ENCODE peak calls at places on chromosome 5, in eight cellular contexts. O, S, M, L, C, G, U and Q are unnamed samples.

GRCh38 chr5:112420111-112420864 is 1.2 kb upstream of the EPB41L4A start:
- DNase-seq in L (peak; percentile 80), G (peak; percentile 83), U (peak; percentile 89), C (peak; percentile 5), M (peak; percentile 86), S (peak; percentile 94), O (no peak), Q (peak; percentile 92)

GRCh38 chr5:37554938-37555337 is 175.8 kb downstream of the WDR70 start:
- DNase-seq in L (no peak), M (peak; percentile 48), O (no peak), S (no peak), U (peak; percentile 71), C (no peak), G (no peak), Q (no peak)

GRCh38 chr5:159195775-159196174 is 13.6 kb downstream of the RNF145 start:
- DNase-seq in S (no peak), O (no peak), G (no peak), L (no peak), U (no peak), M (peak; percentile 37), C (no peak), Q (no peak)

GRCh38 chr5:144712090-144712489 is 541.4 kb downstream of the KCTD16 start:
- DNase-seq in C (no peak), M (no peak), U (no peak), L (no peak), G (no peak), S (no peak), O (no peak), Q (no peak)

GRCh38 chr5:95417971-95418370 is 26.8 kb downstream of the FAM81B start:
- DNase-seq in L (no peak), S (no peak), C (peak; percentile 0), G (no peak), U (no peak), M (no peak), O (no peak), Q (no peak)

GRCh38 chr5:82389347-82389746 is 111.2 kb upstream of the RPS23 start:
- DNase-seq in M (no peak), C (no peak), S (no peak), U (no peak), L (no peak), G (no peak), O (no peak), Q (no peak)

GRCh38 chr5:94461131-94461530 is 157.3 kb downstream of the KIAA0825 start:
- DNase-seq in S (no peak), L (no peak), C (no peak), U (no peak), G (no peak), O (no peak), M (no peak), Q (no peak)

GRCh38 chr5:71475788-71476384 is 20.4 kb downstream of the BDP1 start:
- DNase-seq in S (no peak), L (no peak), U (peak; percentile 71), M (peak; percentile 64), C (peak; percentile 29), G (no peak), O (peak; percentile 16), Q (no peak)

GRCh38 chr5:174425964-174426290 is 298.5 kb upstream of the MSX2 start:
- DNase-seq in L (no peak), U (no peak), G (no peak), O (no peak), C (no peak), M (peak; percentile 91), S (no peak), Q (no peak)

GRCh38 chr5:59789197-59789596 is 104.3 kb downstream of the PDE4D start:
- DNase-seq in L (no peak), O (no peak), M (no peak), U (no peak), S (no peak), C (no peak), G (no peak), Q (no peak)

GRCh38 chr5:125149503-125149902 is 403.1 kb upstream of the ZNF608 start:
- DNase-seq in C (no peak), S (no peak), G (no peak), O (no peak), L (no peak), U (no peak), M (no peak), Q (no peak)

GRCh38 chr5:169856571-169856970 is 123.7 kb downstream of the INSYN2B start:
- DNase-seq in U (no peak), S (no peak), G (no peak), C (peak; percentile 95), L (no peak), M (peak; percentile 74), O (no peak), Q (no peak)

GRCh38 chr5:36680066-36680465 is 73.7 kb downstream of the SLC1A3 start:
- DNase-seq in C (no peak), G (no peak), L (peak; percentile 77), O (no peak), U (no peak), S (no peak), M (no peak), Q (no peak)

GRCh38 chr5:153520137-153520536 is 29.7 kb downstream of the GRIA1 start:
- DNase-seq in M (no peak), C (no peak), L (no peak), G (no peak), U (no peak), S (no peak), O (no peak), Q (no peak)

GRCh38 chr5:140696891-140697492 is 3.3 kb upstream of the ZMAT2 start:
- DNase-seq in U (no peak), S (no peak), L (no peak), G (no peak), C (no peak), O (no peak), M (peak; percentile 76), Q (no peak)

DNA sequence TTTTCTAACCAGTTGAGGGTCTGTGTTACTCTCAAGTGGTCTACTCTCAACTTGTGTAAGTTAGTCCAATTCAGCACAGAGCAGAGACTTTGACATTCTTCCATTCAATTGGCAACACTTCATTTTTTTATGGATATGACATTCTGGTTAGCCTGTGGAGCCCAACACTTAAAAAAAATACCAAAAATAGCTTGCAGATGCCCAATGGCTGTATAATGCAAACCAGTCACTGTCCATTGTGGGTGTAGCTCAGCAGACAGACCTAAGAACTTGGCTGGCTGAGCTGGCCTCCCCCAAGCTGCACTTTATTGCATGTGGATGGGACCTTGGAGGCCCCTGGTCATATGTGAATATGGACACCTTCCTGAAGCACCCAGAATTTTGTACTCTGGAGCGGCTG is 103.2 kb downstream of the DPYSL3 start:
- DNase-seq in C (no peak), M (no peak), S (no peak), G (no peak), O (no peak), L (no peak), U (no peak), Q (no peak)
- H3K36me3 ChIP-seq in C (peaks cover 2% of the 10 kb centered on the region), M (no peaks in the 10 kb centered on the region), S (no peaks in the 10 kb centered on the region), G (peaks cover 2% of the 10 kb centered on the region), O (no peaks in the 10 kb centered on the region), L (peaks cover 2% of the 10 kb centered on the region), U (peaks cover 93% of the 10 kb centered on the region), Q (peaks cover 13% of the 10 kb centered on the region)

GRCh38 chr5:43635374-43635773 is 32.4 kb downstream of the NNT start:
- DNase-seq in S (no peak), G (no peak), C (peak; percentile 52), O (no peak), M (no peak), U (no peak), L (no peak), Q (no peak)
- H3K36me3 ChIP-seq in S (no peaks in the 10 kb centered on the region), G (no peaks in the 10 kb centered on the region), C (peaks cover 7% of the 10 kb centered on the region), O (peaks cover 12% of the 10 kb centered on the region), M (no peaks in the 10 kb centered on the region), U (no peaks in the 10 kb centered on the region), L (no peaks in the 10 kb centered on the region), Q (no peaks in the 10 kb centered on the region)

DNA sequence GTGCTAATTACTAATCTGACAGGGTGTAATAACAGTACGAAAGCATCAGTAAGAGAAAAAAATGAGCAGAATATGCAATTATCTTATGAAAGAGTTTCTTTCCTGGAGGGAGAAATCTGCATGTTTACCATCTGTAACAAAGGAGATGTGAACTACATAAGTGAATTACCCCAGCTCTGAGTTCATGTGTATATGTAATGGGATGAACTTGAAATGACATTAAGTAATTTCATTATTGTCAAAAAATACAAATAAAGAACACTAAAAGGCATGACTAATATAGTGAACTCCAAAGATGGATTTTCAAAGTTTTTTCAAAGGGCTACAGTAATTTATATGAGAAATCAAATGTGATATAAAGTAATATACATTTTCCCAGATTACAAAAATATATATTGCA is 944.0 kb downstream of the MAT2B start:
- DNase-seq in C (no peak), U (no peak), G (no peak), L (no peak), S (no peak), O (no peak), M (no peak), Q (no peak)
- H3K36me3 ChIP-seq in C (no peaks in the 10 kb centered on the region), U (no peaks in the 10 kb centered on the region), G (no peaks in the 10 kb centered on the region), L (no peaks in the 10 kb centered on the region), S (no peaks in the 10 kb centered on the region), O (no peaks in the 10 kb centered on the region), M (no peaks in the 10 kb centered on the region), Q (no peaks in the 10 kb centered on the region)

DNA sequence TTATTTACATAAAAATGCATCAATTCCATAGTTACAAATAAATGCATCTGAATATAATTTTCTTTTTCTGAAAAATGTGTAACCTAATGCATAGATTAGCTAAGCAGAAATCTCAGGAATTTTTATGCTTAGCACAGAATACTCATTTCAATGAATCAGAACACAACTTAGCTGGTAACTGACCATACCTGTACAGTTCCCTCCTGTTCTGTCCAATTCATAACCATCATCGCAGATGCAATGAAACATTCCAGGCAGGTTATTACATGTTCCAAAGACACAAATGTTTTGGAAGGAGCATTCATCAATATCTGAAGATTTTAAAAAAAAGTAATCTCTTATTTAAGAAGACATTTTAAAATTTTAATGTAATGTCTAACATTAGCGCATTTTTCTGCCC is 219.4 kb downstream of the FBN2 start:
- DNase-seq in M (no peak), O (no peak), C (no peak), G (no peak), S (no peak), U (no peak), L (no peak), Q (no peak)
- H3K36me3 ChIP-seq in M (peaks cover 4% of the 10 kb centered on the region), O (no peaks in the 10 kb centered on the region), C (peaks cover 8% of the 10 kb centered on the region), G (no peaks in the 10 kb centered on the region), S (no peaks in the 10 kb centered on the region), U (no peaks in the 10 kb centered on the region), L (no peaks in the 10 kb centered on the region), Q (no peaks in the 10 kb centered on the region)

GRCh38 chr5:151678713-151679112 is 8.0 kb downstream of the SPARC start:
- DNase-seq in C (peak; percentile 4), U (no peak), O (no peak), M (no peak), L (no peak), G (no peak), S (no peak), Q (no peak)
- H3K36me3 ChIP-seq in C (peaks cover 70% of the 10 kb centered on the region), U (peaks cover 5% of the 10 kb centered on the region), O (no peaks in the 10 kb centered on the region), M (peaks cover 9% of the 10 kb centered on the region), L (no peaks in the 10 kb centered on the region), G (peaks cover 10% of the 10 kb centered on the region), S (no peaks in the 10 kb centered on the region), Q (peaks cover 11% of the 10 kb centered on the region)

DNA sequence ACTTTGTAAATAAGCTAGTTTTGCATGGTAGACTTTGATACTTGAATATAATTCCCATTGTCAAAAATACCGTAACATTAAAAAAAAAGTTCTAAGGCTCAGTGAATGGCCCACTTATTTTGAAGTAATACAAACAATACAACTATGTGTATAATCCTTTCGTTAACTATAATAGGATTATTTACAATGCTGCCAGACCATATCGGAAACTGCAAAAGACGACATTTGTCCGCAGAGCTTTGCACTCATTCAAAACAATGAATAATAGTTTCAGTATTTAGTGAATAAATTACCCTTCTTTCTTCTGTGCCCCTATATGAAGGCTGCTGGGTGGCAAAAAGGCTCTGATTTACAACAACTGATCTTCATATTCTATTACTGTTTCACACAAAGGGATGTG is 121.8 kb downstream of the DROSHA start:
- DNase-seq in U (no peak), L (no peak), S (no peak), M (no peak), C (no peak), G (no peak), O (no peak), Q (no peak)
- H3K36me3 ChIP-seq in U (peaks cover 18% of the 10 kb centered on the region), L (peaks cover 17% of the 10 kb centered on the region), S (peaks cover 10% of the 10 kb centered on the region), M (no peaks in the 10 kb centered on the region), C (peaks cover 19% of the 10 kb centered on the region), G (peaks cover 20% of the 10 kb centered on the region), O (peaks cover 37% of the 10 kb centered on the region), Q (peaks cover 35% of the 10 kb centered on the region)